ENCODE peak calls at places on chromosomes 3 and 15, in five cellular contexts. One of them, this sample, is unnamed.

GRCh38 chr3:197545111-197545510 is 10.7 kb downstream of the BDH1 start:
- DNase-seq in Panc1: no peak
- DNase-seq in body of pancreas: no peak
- DNase-seq in brain microvascular endothelial cell: no peak
- DNase-seq in left lung: no peak
- DNase-seq in this sample: no peak

GRCh38 chr3:8536106-8537052 is 34.8 kb downstream of the LMCD1 start:
- DNase-seq in Panc1: no peak
- DNase-seq in body of pancreas: no peak
- DNase-seq in brain microvascular endothelial cell: peak
- DNase-seq in left lung: no peak
- DNase-seq in this sample: no peak

GRCh38 chr3:197010556-197011351 is 18.9 kb downstream of the MELTF start:
- DNase-seq in Panc1: no peak
- DNase-seq in body of pancreas: no peak
- DNase-seq in brain microvascular endothelial cell: no peak
- DNase-seq in left lung: no peak
- DNase-seq in this sample: no peak

GRCh38 chr15:52787123-52787503 is 3.0 kb downstream of the ONECUT1 start:
- DNase-seq in Panc1: no peak
- DNase-seq in body of pancreas: no peak
- DNase-seq in brain microvascular endothelial cell: no peak
- DNase-seq in left lung: no peak
- DNase-seq in this sample: no peak

GRCh38 chr3:42036483-42036823 is 54.7 kb upstream of the TRAK1 start:
- DNase-seq in Panc1: peak
- DNase-seq in body of pancreas: peak
- DNase-seq in brain microvascular endothelial cell: peak
- DNase-seq in left lung: no peak
- DNase-seq in this sample: no peak

GRCh38 chr15:65377976-65378366 is at the start of gene IGDCC3:
- DNase-seq in Panc1: no peak
- DNase-seq in body of pancreas: no peak
- DNase-seq in brain microvascular endothelial cell: no peak
- DNase-seq in left lung: no peak
- DNase-seq in this sample: no peak

GRCh38 chr15:98779463-98780071 is 131.2 kb downstream of the IGF1R start:
- DNase-seq in Panc1: peak
- DNase-seq in body of pancreas: peak
- DNase-seq in brain microvascular endothelial cell: peak
- DNase-seq in left lung: peak
- DNase-seq in this sample: peak

GRCh38 chr3:66762888-66763287 is 235.2 kb upstream of the KBTBD8 start:
- DNase-seq in Panc1: no peak
- DNase-seq in body of pancreas: no peak
- DNase-seq in brain microvascular endothelial cell: no peak
- DNase-seq in left lung: no peak
- DNase-seq in this sample: no peak

GRCh38 chr15:64695571-64695992 is 79.8 kb downstream of the RBPMS2 start:
- DNase-seq in Panc1: no peak
- DNase-seq in body of pancreas: peak
- DNase-seq in brain microvascular endothelial cell: no peak
- DNase-seq in left lung: no peak
- DNase-seq in this sample: no peak

GRCh38 chr15:88636654-88637053 is 2.2 kb upstream of the ISG20 start:
- DNase-seq in Panc1: no peak
- DNase-seq in body of pancreas: no peak
- DNase-seq in brain microvascular endothelial cell: peak
- DNase-seq in left lung: no peak
- DNase-seq in this sample: no peak

GRCh38 chr3:150349314-150350097 is 58.6 kb upstream of the TSC22D2 start:
- DNase-seq in Panc1: no peak
- DNase-seq in body of pancreas: no peak
- DNase-seq in brain microvascular endothelial cell: no peak
- DNase-seq in left lung: peak
- DNase-seq in this sample: no peak

GRCh38 chr15:66714543-66714981 is 12.5 kb downstream of the SMAD6 start:
- DNase-seq in Panc1: no peak
- DNase-seq in body of pancreas: no peak
- DNase-seq in brain microvascular endothelial cell: no peak
- DNase-seq in left lung: no peak
- DNase-seq in this sample: no peak

GRCh38 chr15:93164409-93164808 is 75.4 kb upstream of the RGMA start:
- DNase-seq in Panc1: no peak
- DNase-seq in body of pancreas: no peak
- DNase-seq in brain microvascular endothelial cell: no peak
- DNase-seq in left lung: no peak
- DNase-seq in this sample: no peak

GRCh38 chr15:78651930-78652655 is 11.1 kb upstream of the CHRNB4 start:
- DNase-seq in Panc1: no peak
- DNase-seq in body of pancreas: no peak
- DNase-seq in brain microvascular endothelial cell: no peak
- DNase-seq in left lung: no peak
- DNase-seq in this sample: no peak

GRCh38 chr15:98123834-98124233 is 163.3 kb downstream of the ARRDC4 start:
- DNase-seq in Panc1: no peak
- DNase-seq in body of pancreas: no peak
- DNase-seq in brain microvascular endothelial cell: no peak
- DNase-seq in left lung: no peak
- DNase-seq in this sample: no peak

GRCh38 chr3:23760871-23761373 is 44.8 kb upstream of the UBE2E1 start:
- DNase-seq in Panc1: no peak
- DNase-seq in body of pancreas: no peak
- DNase-seq in brain microvascular endothelial cell: no peak
- DNase-seq in left lung: no peak
- DNase-seq in this sample: no peak

GRCh38 chr3:112375117-112375516 is 42.2 kb downstream of the CD200 start:
- DNase-seq in Panc1: no peak
- DNase-seq in body of pancreas: no peak
- DNase-seq in brain microvascular endothelial cell: no peak
- DNase-seq in left lung: no peak
- DNase-seq in this sample: no peak

GRCh38 chr3:19972056-19972455 is 25.2 kb downstream of the RAB5A start:
- DNase-seq in Panc1: no peak
- DNase-seq in body of pancreas: no peak
- DNase-seq in brain microvascular endothelial cell: no peak
- DNase-seq in left lung: no peak
- DNase-seq in this sample: no peak

GRCh38 chr15:45091581-45091980 is 22.4 kb downstream of the DUOX2 start:
- DNase-seq in Panc1: no peak
- DNase-seq in body of pancreas: no peak
- DNase-seq in brain microvascular endothelial cell: no peak
- DNase-seq in left lung: no peak
- DNase-seq in this sample: no peak

GRCh38 chr15:98807262-98807661 is 158.9 kb downstream of the IGF1R start:
- DNase-seq in Panc1: no peak
- DNase-seq in body of pancreas: no peak
- DNase-seq in brain microvascular endothelial cell: peak
- DNase-seq in left lung: no peak
- DNase-seq in this sample: no peak

GRCh38 chr3:173429076-173429475 is 31.5 kb downstream of the NLGN1 start:
- DNase-seq in Panc1: no peak
- DNase-seq in body of pancreas: no peak
- DNase-seq in brain microvascular endothelial cell: no peak
- DNase-seq in left lung: no peak
- DNase-seq in this sample: no peak

GRCh38 chr3:123843668-123844067 is 40.5 kb downstream of the MYLK start:
- DNase-seq in Panc1: no peak
- DNase-seq in body of pancreas: no peak
- DNase-seq in brain microvascular endothelial cell: peak
- DNase-seq in left lung: no peak
- DNase-seq in this sample: no peak

GRCh38 chr15:22913646-22914380 is 66.4 kb downstream of the CYFIP1 start:
- DNase-seq in Panc1: no peak
- DNase-seq in body of pancreas: no peak
- DNase-seq in brain microvascular endothelial cell: no peak
- DNase-seq in left lung: no peak
- DNase-seq in this sample: no peak

GRCh38 chr3:17157713-17158112 is 273.0 kb downstream of the PLCL2 start:
- DNase-seq in Panc1: peak
- DNase-seq in body of pancreas: peak
- DNase-seq in brain microvascular endothelial cell: peak
- DNase-seq in left lung: no peak
- DNase-seq in this sample: no peak

GRCh38 chr3:50345586-50345985 is at the start of gene ZMYND10:
- DNase-seq in Panc1: no peak
- DNase-seq in body of pancreas: peak
- DNase-seq in brain microvascular endothelial cell: no peak
- DNase-seq in left lung: peak
- DNase-seq in this sample: no peak

DNA sequence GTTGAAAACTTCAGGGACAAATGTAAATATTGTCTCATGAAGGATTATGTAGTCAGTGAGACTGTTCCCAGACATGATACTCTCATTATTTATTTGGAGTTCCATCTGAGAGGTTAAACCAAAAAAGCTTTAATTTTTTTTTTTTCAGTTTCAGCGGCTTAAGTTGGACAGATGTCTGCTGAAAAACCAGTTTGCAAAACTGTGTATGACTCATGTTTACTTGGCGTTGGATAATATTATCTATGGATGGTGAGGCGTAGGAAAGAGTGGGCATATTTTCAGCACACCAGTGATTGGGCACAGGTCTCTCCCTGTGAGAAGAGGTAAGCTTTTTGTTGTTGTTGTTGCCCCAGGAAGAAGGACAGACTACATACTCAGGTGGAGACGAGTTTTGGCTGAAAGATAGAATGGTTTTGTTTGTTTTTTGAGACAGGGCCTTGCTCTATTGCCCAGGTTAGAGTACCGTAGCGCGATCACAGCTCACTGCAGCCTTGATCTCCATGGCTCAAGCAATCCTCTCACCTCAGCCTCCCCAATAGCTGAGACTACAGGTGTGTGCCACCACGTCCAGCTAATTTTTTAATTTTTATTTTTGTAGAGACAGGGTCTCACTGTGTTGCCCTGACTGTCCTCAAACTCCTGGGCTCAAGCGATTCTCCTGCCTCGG is 16.4 kb upstream of the ANXA2 start:
- DNase-seq in Panc1: no peak
- DNase-seq in body of pancreas: no peak
- DNase-seq in brain microvascular endothelial cell: no peak
- DNase-seq in left lung: no peak
- DNase-seq in this sample: no peak
- H3K4me3 ChIP-seq in Panc1: no peak
- H3K4me3 ChIP-seq in body of pancreas: no peak
- H3K4me3 ChIP-seq in brain microvascular endothelial cell: no peak
- H3K4me3 ChIP-seq in left lung: no peak
- H3K4me3 ChIP-seq in this sample: no peak

GRCh38 chr3:142852009-142852408 is 36.9 kb downstream of the PCOLCE2 start:
- DNase-seq in Panc1: no peak
- DNase-seq in body of pancreas: no peak
- DNase-seq in brain microvascular endothelial cell: no peak
- DNase-seq in left lung: no peak
- DNase-seq in this sample: no peak

GRCh38 chr3:142861926-142862325 is 27.0 kb downstream of the PCOLCE2 start:
- DNase-seq in Panc1: no peak
- DNase-seq in body of pancreas: no peak
- DNase-seq in brain microvascular endothelial cell: no peak
- DNase-seq in left lung: no peak
- DNase-seq in this sample: no peak

GRCh38 chr3:142853270-142854163 is 35.4 kb downstream of the PCOLCE2 start:
- DNase-seq in Panc1: no peak
- DNase-seq in body of pancreas: peak
- DNase-seq in brain microvascular endothelial cell: peak
- DNase-seq in left lung: peak
- DNase-seq in this sample: no peak

GRCh38 chr3:142858043-142858442 is 30.8 kb downstream of the PCOLCE2 start:
- DNase-seq in Panc1: no peak
- DNase-seq in body of pancreas: no peak
- DNase-seq in brain microvascular endothelial cell: no peak
- DNase-seq in left lung: no peak
- DNase-seq in this sample: no peak

GRCh38 chr3:142857056-142857455 is 31.8 kb downstream of the PCOLCE2 start:
- DNase-seq in Panc1: no peak
- DNase-seq in body of pancreas: peak
- DNase-seq in brain microvascular endothelial cell: no peak
- DNase-seq in left lung: no peak
- DNase-seq in this sample: no peak
- TF ChIP-seq CTCF in Panc1: peak
- TF ChIP-seq CTCF in body of pancreas: peak
- TF ChIP-seq CTCF in brain microvascular endothelial cell: peak
- TF ChIP-seq CTCF in left lung: no peak
- TF ChIP-seq CTCF in this sample: peak

GRCh38 chr15:74994236-74994635 is 1.1 kb upstream of the SCAMP5 start:
- DNase-seq in Panc1: no peak
- DNase-seq in body of pancreas: no peak
- DNase-seq in brain microvascular endothelial cell: no peak
- DNase-seq in left lung: no peak
- DNase-seq in this sample: no peak

GRCh38 chr15:74995779-74996765 is 709 bp downstream of the SCAMP5 start:
- DNase-seq in Panc1: no peak
- DNase-seq in body of pancreas: peak
- DNase-seq in brain microvascular endothelial cell: no peak
- DNase-seq in left lung: no peak
- DNase-seq in this sample: no peak

GRCh38 chr15:74995182-74995778 is at the start of gene SCAMP5:
- DNase-seq in Panc1: peak
- DNase-seq in body of pancreas: peak
- DNase-seq in brain microvascular endothelial cell: peak
- DNase-seq in left lung: peak
- DNase-seq in this sample: peak

GRCh38 chr15:74994685-74995084 is 678 bp upstream of the SCAMP5 start:
- DNase-seq in Panc1: no peak
- DNase-seq in body of pancreas: no peak
- DNase-seq in brain microvascular endothelial cell: no peak
- DNase-seq in left lung: no peak
- DNase-seq in this sample: no peak

DNA sequence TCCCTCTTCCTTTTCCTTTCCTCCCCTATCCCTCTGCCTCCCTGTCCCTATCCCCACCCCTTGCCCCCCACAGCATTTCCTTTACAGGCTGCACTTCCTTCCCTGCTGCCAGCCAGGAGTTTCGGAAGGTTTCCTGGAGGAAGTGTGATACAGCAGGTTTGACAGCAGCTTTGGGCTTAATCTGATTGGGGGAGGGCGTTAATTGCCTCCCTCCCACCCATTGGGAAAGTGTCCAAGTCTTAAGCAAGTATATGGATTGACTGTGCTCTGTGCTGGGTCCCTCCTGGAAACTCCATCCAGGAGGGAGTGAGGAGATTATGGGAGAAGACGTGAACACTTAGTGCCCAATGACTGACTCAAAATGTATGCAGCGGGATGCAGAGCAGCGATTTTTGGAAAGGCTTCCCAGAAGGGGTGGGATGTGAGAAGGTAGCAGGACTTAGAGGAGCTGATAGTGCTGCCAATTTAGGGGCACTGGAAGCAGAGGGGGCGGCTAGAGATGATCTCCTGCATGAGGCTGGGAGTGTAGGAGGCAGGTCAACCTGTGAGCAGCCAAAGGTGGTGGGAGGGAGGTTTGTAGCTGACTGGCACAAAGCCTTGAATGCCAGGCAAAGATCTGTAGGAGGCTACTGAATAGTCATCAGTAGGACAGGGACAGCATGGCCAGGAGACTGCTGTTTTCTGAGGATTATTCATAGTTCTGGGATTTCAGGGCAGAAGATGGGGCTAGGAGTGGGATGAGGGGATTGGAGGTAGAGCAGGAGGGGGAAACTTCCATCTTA is 2.0 kb downstream of the SCAMP5 start:
- DNase-seq in Panc1: no peak
- DNase-seq in body of pancreas: peak
- DNase-seq in brain microvascular endothelial cell: no peak
- DNase-seq in left lung: no peak
- DNase-seq in this sample: no peak
- H3K4me3 ChIP-seq in Panc1: no peak
- H3K4me3 ChIP-seq in body of pancreas: no peak
- H3K4me3 ChIP-seq in brain microvascular endothelial cell: no peak
- H3K4me3 ChIP-seq in left lung: no peak
- H3K4me3 ChIP-seq in this sample: no peak

GRCh38 chr3:125075738-125076137 is 19.9 kb upstream of the HEG1 start:
- DNase-seq in Panc1: no peak
- DNase-seq in body of pancreas: no peak
- DNase-seq in brain microvascular endothelial cell: no peak
- DNase-seq in left lung: no peak
- DNase-seq in this sample: no peak
- TF ChIP-seq CTCF in Panc1: no peak
- TF ChIP-seq CTCF in body of pancreas: no peak
- TF ChIP-seq CTCF in brain microvascular endothelial cell: peak
- TF ChIP-seq CTCF in left lung: no peak
- TF ChIP-seq CTCF in this sample: peak